ENCODE peak calls at places on chromosome 1, in nine cellular contexts. E, N, V, M, Q, S, K, F and H are unnamed samples. For H3K9me3, the result is how much of the 10 kb centered on the place peaks cover.

GRCh38 chr1:113286156-113286555 is 104.2 kb upstream of the MAGI3 start:
- DNase-seq in E (no peak), N (no peak), V (no peak), M (no peak), Q (no peak), S (no peak), K (no peak), F (no peak), H (no peak)

GRCh38 chr1:229117664-229118300 is 153.1 kb upstream of the RAB4A start:
- DNase-seq in E (peak), N (peak), V (peak), M (peak), Q (no peak), S (peak), K (no peak), F (peak), H (peak)

GRCh38 chr1:177045156-177045555 is 119.4 kb downstream of the ASTN1 start:
- DNase-seq in E (no peak), N (no peak), V (no peak), M (no peak), Q (no peak), S (no peak), K (no peak), F (no peak), H (no peak)

GRCh38 chr1:219247441-219247840 is 73.8 kb downstream of the LYPLAL1 start:
- DNase-seq in E (no peak), N (peak), V (no peak), M (no peak), Q (no peak), S (no peak), K (no peak), F (no peak), H (no peak)

GRCh38 chr1:46280092-46280491 is 23.3 kb downstream of the LRRC41 start:
- DNase-seq in E (no peak), N (no peak), V (no peak), M (no peak), Q (no peak), S (no peak), K (no peak), F (no peak), H (no peak)

GRCh38 chr1:90727917-90728655 is 11.0 kb upstream of the BARHL2 start:
- DNase-seq in E (no peak), N (no peak), V (no peak), M (no peak), Q (no peak), S (no peak), K (no peak), F (no peak), H (no peak)

GRCh38 chr1:54173681-54174080 is 20.9 kb upstream of the CDCP2 start:
- DNase-seq in E (no peak), N (no peak), V (no peak), M (no peak), Q (peak), S (no peak), K (no peak), F (no peak), H (no peak)

GRCh38 chr1:178579562-178579961 is 66.7 kb downstream of the TEX35 start:
- DNase-seq in E (no peak), N (no peak), V (no peak), M (no peak), Q (no peak), S (no peak), K (peak), F (no peak), H (no peak)

GRCh38 chr1:64866689-64867088 is 99.7 kb downstream of the JAK1 start:
- DNase-seq in E (no peak), N (peak), V (no peak), M (no peak), Q (no peak), S (no peak), K (no peak), F (no peak), H (no peak)

GRCh38 chr1:204829133-204829532 is 41.5 kb upstream of the NFASC start:
- DNase-seq in E (no peak), N (no peak), V (no peak), M (no peak), Q (no peak), S (no peak), K (no peak), F (no peak), H (no peak)

GRCh38 chr1:204828352-204828850 is 42.3 kb upstream of the NFASC start:
- DNase-seq in E (peak), N (no peak), V (peak), M (peak), Q (peak), S (peak), K (peak), F (peak), H (peak)

GRCh38 chr1:204830671-204831585 is 39.7 kb upstream of the NFASC start:
- DNase-seq in E (no peak), N (no peak), V (no peak), M (no peak), Q (no peak), S (no peak), K (no peak), F (no peak), H (no peak)

GRCh38 chr1:204821924-204822323 is 48.7 kb upstream of the NFASC start:
- DNase-seq in E (no peak), N (no peak), V (no peak), M (no peak), Q (no peak), S (no peak), K (no peak), F (no peak), H (no peak)

DNA sequence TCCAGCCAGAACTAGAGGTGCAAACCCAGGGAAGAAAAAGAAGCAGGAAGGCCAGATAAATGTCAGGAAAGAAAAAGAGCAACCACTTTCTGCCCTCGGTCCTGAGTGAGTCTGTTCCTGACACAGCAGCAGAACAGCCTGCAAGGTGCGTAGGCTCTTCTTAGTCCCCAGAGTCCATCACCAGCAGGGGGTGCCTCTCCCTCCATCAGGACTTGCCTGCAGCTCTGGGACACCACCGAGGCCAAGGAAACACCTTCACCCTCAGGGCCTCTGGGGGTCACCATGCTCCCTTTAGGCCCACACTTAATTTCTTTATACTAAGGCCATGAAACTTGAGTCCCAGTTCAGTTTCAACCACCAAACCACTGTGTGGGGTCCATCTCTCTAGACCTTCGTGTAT is 43.7 kb upstream of the NFASC start:
- DNase-seq in E (no peak), N (no peak), V (no peak), M (no peak), Q (no peak), S (no peak), K (peak), F (peak), H (no peak)
- TF ChIP-seq CTCF in E (no peak), N (no peak), V (no peak), M (no peak), Q (peak), S (no peak), K (peak), F (peak), H (no peak)

GRCh38 chr1:244730153-244730933 is 77.4 kb downstream of the DESI2 start:
- DNase-seq in E (peak), N (peak), V (peak), M (no peak), Q (peak), S (peak), K (no peak), F (peak), H (peak)

GRCh38 chr1:244732846-244733450 is 80.0 kb downstream of the DESI2 start:
- DNase-seq in E (no peak), N (no peak), V (peak), M (no peak), Q (no peak), S (no peak), K (no peak), F (no peak), H (no peak)

GRCh38 chr1:244735404-244735803 is 82.5 kb downstream of the DESI2 start:
- DNase-seq in E (no peak), N (peak), V (no peak), M (no peak), Q (no peak), S (no peak), K (no peak), F (no peak), H (no peak)

GRCh38 chr1:244731651-244732050 is 78.7 kb downstream of the DESI2 start:
- DNase-seq in E (no peak), N (no peak), V (peak), M (no peak), Q (no peak), S (no peak), K (no peak), F (no peak), H (no peak)

GRCh38 chr1:244730934-244731434 is 78.1 kb downstream of the DESI2 start:
- DNase-seq in E (no peak), N (no peak), V (no peak), M (no peak), Q (peak), S (no peak), K (no peak), F (no peak), H (no peak)
- H3K27ac ChIP-seq in E (no peak), N (no peak), V (no peak), M (no peak), Q (no peak), S (peak), K (no peak), F (no peak), H (no peak)

GRCh38 chr1:31551206-31551605 is 25.1 kb upstream of the TINAGL1 start:
- DNase-seq in E (no peak), N (no peak), V (no peak), M (no peak), Q (peak), S (no peak), K (no peak), F (peak), H (no peak)
- H3K9me3 ChIP-seq in E (under half), N (under half), V (under half), M (under half), Q (under half), S (under half), K (under half), F (under half), H (under half)

DNA sequence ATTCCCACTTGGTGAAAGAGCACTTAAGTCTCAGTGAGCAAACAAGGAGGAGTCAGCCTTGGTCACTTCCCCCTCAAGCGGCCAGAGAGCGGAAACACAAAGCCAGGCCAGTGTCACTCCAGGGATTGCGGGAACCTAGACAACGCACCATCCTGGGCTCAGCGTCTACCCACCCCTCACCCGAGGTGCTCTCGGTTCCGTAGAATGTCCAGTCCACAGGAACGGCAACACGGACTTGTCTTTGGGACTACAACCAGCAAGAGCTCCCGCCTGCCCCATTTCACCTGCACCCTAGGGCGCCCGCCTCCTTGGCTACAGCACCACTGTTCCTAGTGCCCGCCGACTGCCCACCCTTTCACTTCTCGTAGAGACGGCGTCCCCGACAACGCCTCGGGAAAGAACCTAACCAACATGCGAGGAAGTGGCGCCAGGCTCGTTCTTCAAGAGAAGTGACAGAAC is 511 bp downstream of the GDAP2 start:
- DNase-seq in E (peak), N (peak), V (peak), M (peak), Q (peak), S (peak), K (peak), F (peak), H (peak)
- TF ChIP-seq CTCF in E (no peak), N (peak), V (peak), M (no peak), Q (peak), S (no peak), K (no peak), F (peak), H (no peak)